ENCODE peak calls at places on chromosomes 3 and 15, in five cellular contexts. W is activated T-cell treated with anti-CD3 and anti-CD28 coated beads for 1 hour; A is substantia nigra; X is activated CD8-positive, alpha-beta memory T cell treated with anti-CD3 and anti-CD28 coated beads, Interleukin-2, amount 50 U/mL, for 48 hours; B is RPMI8226. U is an unnamed sample.

GRCh38 chr3:135965129-135965505 is 411 bp upstream of the PPP2R3A start:
- DNase-seq in W (no peak), X (no peak), A (no peak), B (no peak), U (no peak)

GRCh38 chr3:116445291-116445841 is at the start of gene LSAMP:
- DNase-seq in X (no peak), B (no peak), W (no peak), A (peak), U (no peak)

GRCh38 chr3:97699889-97700288 is 64.7 kb upstream of the ARL6 start:
- DNase-seq in W (no peak), A (no peak), X (no peak), B (no peak), U (no peak)

GRCh38 chr3:156264771-156265170 is 144.4 kb downstream of the KCNAB1 start:
- DNase-seq in B (no peak), A (no peak), X (no peak), W (no peak), U (no peak)

GRCh38 chr3:40574661-40575060 is 49.9 kb downstream of the ZNF621 start:
- DNase-seq in W (no peak), B (no peak), X (no peak), A (no peak), U (no peak)

GRCh38 chr3:79810529-79810928 is 42.7 kb upstream of the ROBO1 start:
- DNase-seq in A (no peak), B (no peak), W (no peak), X (no peak), U (no peak)

GRCh38 chr15:51051776-51052175 is 42.9 kb downstream of the TNFAIP8L3 start:
- DNase-seq in A (no peak), W (no peak), B (no peak), X (no peak), U (no peak)

GRCh38 chr3:40695848-40696247 is 171.1 kb downstream of the ZNF621 start:
- DNase-seq in W (no peak), X (no peak), A (no peak), B (no peak), U (no peak)

GRCh38 chr3:194141415-194142155 is 5.6 kb downstream of the HES1 start:
- DNase-seq in A (peak), X (peak), B (peak), W (peak), U (peak)

GRCh38 chr3:114686624-114687023 is 392.8 kb downstream of the TIGIT start:
- DNase-seq in B (no peak), A (no peak), W (no peak), X (no peak), U (no peak)

GRCh38 chr3:103440539-103441113 is 1005.8 kb downstream of the ZPLD1 start:
- DNase-seq in A (no peak), B (no peak), W (no peak), X (no peak), U (no peak)

GRCh38 chr3:176757440-176757839 is 439.8 kb downstream of the TBL1XR1 start:
- DNase-seq in A (no peak), B (no peak), X (no peak), W (no peak), U (no peak)

GRCh38 chr3:118641608-118642007 is 393.0 kb downstream of the IGSF11 start:
- DNase-seq in X (no peak), A (no peak), W (no peak), B (no peak), U (no peak)

GRCh38 chr3:174219738-174220137 is 639.4 kb upstream of the NAALADL2 start:
- DNase-seq in X (no peak), B (no peak), A (no peak), W (no peak), U (no peak)

GRCh38 chr3:50444782-50445181 is 58.7 kb downstream of the CACNA2D2 start:
- DNase-seq in X (no peak), B (no peak), W (no peak), A (no peak), U (no peak)

GRCh38 chr15:40412095-40412759 is 6.6 kb downstream of the IVD start:
- DNase-seq in B (no peak), A (no peak), W (no peak), X (no peak), U (no peak)

GRCh38 chr3:8560608-8561007 is 59.0 kb downstream of the LMCD1 start:
- DNase-seq in X (no peak), W (no peak), A (no peak), B (no peak), U (no peak)

GRCh38 chr3:12947504-12948369 is 106.4 kb upstream of the RPL32 start:
- DNase-seq in B (peak), W (no peak), A (no peak), X (no peak), U (no peak)

GRCh38 chr15:31448635-31448979 is 122.0 kb downstream of the KLF13 start:
- DNase-seq in X (no peak), B (no peak), A (no peak), W (no peak), U (no peak)

GRCh38 chr3:19348929-19349564 is 200.7 kb downstream of the KCNH8 start:
- DNase-seq in B (peak), X (no peak), W (no peak), A (no peak), U (no peak)

GRCh38 chr3:184811663-184811998 is 335 bp upstream of the VPS8 start:
- DNase-seq in A (no peak), W (no peak), B (no peak), X (no peak), U (no peak)

GRCh38 chr3:37814547-37814946 is 47.1 kb upstream of the CTDSPL start:
- DNase-seq in W (no peak), X (no peak), A (no peak), B (peak), U (no peak)

GRCh38 chr3:59654120-59654952 is 604.5 kb upstream of the CFAP20DC start:
- DNase-seq in A (no peak), W (no peak), X (no peak), B (no peak), U (no peak)

GRCh38 chr3:155890671-155891190 is 20.3 kb downstream of the GMPS start:
- DNase-seq in B (no peak), W (no peak), X (no peak), A (no peak), U (no peak)

GRCh38 chr15:77589839-77590238 is 42.9 kb downstream of the LINGO1 start:
- DNase-seq in B (no peak), X (no peak), A (peak), W (no peak), U (no peak)

GRCh38 chr3:9820543-9820942 is 10.5 kb downstream of the TTLL3 start:
- DNase-seq in W (no peak), A (no peak), B (no peak), X (no peak), U (no peak)

U was measured in naive thymus-derived CD8-positive, alpha-beta T cell.